ENCODE peak calls at places on chromosomes 3 and 15, in seven cellular contexts. V is breast epithelium, A is HCT116, N is endothelial cell of umbilical vein, G is stomach, H is sigmoid colon, K is K562. U is an unnamed sample.

GRCh38 chr15:46170326-46170725 is 535.5 kb downstream of the SQOR start:
- DNase-seq in H (no peak), V (no peak), A (no peak), G (no peak), K (no peak), N (no peak), U (no peak)

GRCh38 chr3:51436998-51437639 is 46.0 kb downstream of the RBM15B start:
- DNase-seq in G (peak), K (no peak), H (no peak), A (no peak), N (no peak), V (no peak), U (no peak)

GRCh38 chr3:141996437-141996836 is 120.0 kb downstream of the ATP1B3 start:
- DNase-seq in H (no peak), N (no peak), V (no peak), K (no peak), A (no peak), G (no peak), U (no peak)

GRCh38 chr15:80977627-80978036 is 12.0 kb downstream of the MESD start:
- DNase-seq in V (no peak), N (peak), G (peak), H (peak), K (peak), A (no peak), U (peak)

GRCh38 chr15:42808921-42809320 is 72.0 kb upstream of the CDAN1 start:
- DNase-seq in A (no peak), G (no peak), N (no peak), H (no peak), V (no peak), K (no peak), U (no peak)

GRCh38 chr3:160709477-160710182 is 32.7 kb downstream of the ARL14 start:
- DNase-seq in G (no peak), H (no peak), A (no peak), V (no peak), K (no peak), N (no peak), U (no peak)

GRCh38 chr3:197487911-197488391 is 67.8 kb downstream of the BDH1 start:
- DNase-seq in A (no peak), H (no peak), G (no peak), N (peak), K (peak), V (peak), U (no peak)

GRCh38 chr3:10453764-10454163 is 51.6 kb downstream of the ATP2B2 start:
- DNase-seq in A (no peak), H (no peak), V (no peak), N (no peak), G (no peak), K (no peak), U (no peak)

GRCh38 chr3:149494759-149495580 is 20.5 kb downstream of the TM4SF4 start:
- DNase-seq in V (no peak), N (no peak), A (no peak), K (peak), G (no peak), H (no peak), U (no peak)

GRCh38 chr3:27368831-27369607 is at the start of gene NEK10:
- DNase-seq in N (peak), H (peak), V (peak), A (peak), G (peak), K (peak), U (peak)

GRCh38 chr3:153602801-153603200 is 440.8 kb downstream of the RAP2B start:
- DNase-seq in A (no peak), K (no peak), N (no peak), H (no peak), G (no peak), V (no peak), U (no peak)

GRCh38 chr3:7484636-7485035 is 623.7 kb downstream of the GRM7 start:
- DNase-seq in H (no peak), V (no peak), K (no peak), A (no peak), N (peak), G (no peak), U (no peak)

GRCh38 chr3:61169621-61170251 is 81.5 kb downstream of the FHIT start:
- DNase-seq in N (no peak), H (no peak), K (no peak), V (no peak), A (no peak), G (no peak), U (no peak)

GRCh38 chr3:140442621-140443020 is 235.2 kb upstream of the TRIM42 start:
- DNase-seq in H (no peak), A (no peak), K (no peak), N (no peak), G (no peak), V (no peak), U (no peak)

GRCh38 chr3:148922467-148922866 is 57.4 kb downstream of the CPA3 start:
- DNase-seq in V (no peak), A (no peak), N (no peak), H (no peak), K (no peak), G (no peak), U (no peak)

GRCh38 chr3:59432676-59433075 is 382.9 kb upstream of the CFAP20DC start:
- DNase-seq in G (no peak), K (no peak), N (no peak), A (no peak), H (no peak), V (no peak), U (no peak)

GRCh38 chr3:158718490-158719170 is 13.6 kb downstream of the RARRES1 start:
- DNase-seq in N (peak), G (no peak), A (peak), H (no peak), V (no peak), K (no peak), U (peak)

DNA sequence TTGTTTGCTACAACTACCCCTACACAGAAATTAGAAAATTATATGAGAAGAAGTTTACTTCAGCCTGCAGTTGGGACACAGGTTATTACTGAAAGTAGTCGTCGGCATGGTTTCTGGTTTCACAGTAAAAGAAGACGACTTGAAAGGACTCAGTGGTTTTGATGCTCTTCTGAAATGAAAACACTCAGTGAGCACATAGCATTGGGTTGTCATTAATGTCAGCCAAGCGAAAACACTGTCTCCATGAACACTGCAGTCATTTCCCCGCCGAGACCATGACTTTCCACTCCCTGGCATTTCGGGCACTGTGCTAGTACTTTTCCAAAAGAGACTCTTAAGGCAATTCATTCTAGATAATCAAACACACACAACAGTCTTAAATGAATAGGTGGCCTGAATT is 69.2 kb upstream of the ICE2 start:
- DNase-seq in K (no peak), V (no peak), H (no peak), G (no peak), N (no peak), A (no peak), U (no peak)
- H3K27ac ChIP-seq in K (no peak), V (no peak), H (no peak), G (peak), N (no peak), A (no peak), U (no peak)

DNA sequence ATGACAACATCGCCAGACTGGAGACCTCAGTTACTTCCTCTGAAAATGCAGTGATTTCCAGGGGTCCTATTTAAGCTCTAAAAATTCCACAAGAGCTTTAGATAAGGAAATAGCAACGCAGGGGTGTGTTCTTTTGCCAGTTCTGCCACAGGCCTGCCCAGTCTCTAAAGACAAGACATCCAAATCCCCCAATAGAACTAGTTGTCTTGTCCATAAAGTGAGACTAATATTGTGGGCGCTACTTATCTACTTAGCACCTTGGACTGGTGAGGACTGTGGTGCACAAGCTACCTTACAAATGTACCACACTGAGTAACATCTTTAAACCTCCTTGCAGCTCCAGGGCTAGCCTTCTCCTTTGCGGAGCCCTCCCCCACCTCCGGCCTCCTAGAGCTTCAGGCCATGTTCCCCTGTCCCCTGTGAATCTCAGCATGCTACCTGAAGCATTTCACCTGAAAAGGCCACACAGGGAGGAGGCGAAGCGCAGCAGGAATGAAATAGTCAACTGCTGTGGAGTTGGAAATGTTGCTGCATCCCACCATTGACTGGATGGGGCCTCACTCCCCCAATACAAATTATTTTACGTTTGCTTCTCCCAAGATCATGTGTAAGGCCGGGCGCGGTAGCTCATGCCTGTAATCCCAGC is 9.6 kb upstream of the LRRC2 start:
- DNase-seq in V (no peak), K (no peak), A (no peak), H (no peak), N (no peak), G (no peak), U (no peak)
- TF ChIP-seq POLR2AphosphoS5 in V (no peak), K (no peak), A (no peak), H (no peak), N (no peak), G (no peak), U (no peak)

GRCh38 chr15:56918907-56919707 is 663 bp downstream of the TCF12 start:
- DNase-seq in K (peak), A (no peak), G (peak), V (peak), H (peak), N (peak), U (peak)
- TF ChIP-seq POLR2A in K (no peak), A (no peak), G (no peak), V (no peak), H (no peak), N (peak), U (no peak)

DNA sequence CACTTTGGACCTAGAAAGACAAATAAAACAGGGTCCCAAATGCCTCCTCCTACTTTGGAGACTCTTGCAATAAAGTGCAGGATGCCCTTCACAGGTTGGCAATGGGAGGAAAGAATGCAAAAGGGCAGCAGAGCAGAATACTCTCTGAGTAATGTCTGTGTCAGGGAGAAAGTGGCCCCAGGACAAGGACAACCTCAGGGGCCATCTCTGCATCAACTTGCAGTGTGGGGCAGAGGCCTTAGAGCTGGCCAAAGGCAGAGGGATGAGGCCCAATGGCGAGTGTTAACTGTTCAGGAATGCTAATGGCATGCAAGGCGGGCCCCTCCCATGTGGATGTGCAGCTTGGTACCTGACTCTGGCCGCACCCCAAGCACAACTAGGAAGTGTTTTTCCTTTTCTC is 8.4 kb downstream of the UPK1B start:
- DNase-seq in N (no peak), V (no peak), A (no peak), K (no peak), H (no peak), G (peak), U (no peak)
- H3K27ac ChIP-seq in N (no peak), V (no peak), A (no peak), K (no peak), H (no peak), G (no peak), U (no peak)

DNA sequence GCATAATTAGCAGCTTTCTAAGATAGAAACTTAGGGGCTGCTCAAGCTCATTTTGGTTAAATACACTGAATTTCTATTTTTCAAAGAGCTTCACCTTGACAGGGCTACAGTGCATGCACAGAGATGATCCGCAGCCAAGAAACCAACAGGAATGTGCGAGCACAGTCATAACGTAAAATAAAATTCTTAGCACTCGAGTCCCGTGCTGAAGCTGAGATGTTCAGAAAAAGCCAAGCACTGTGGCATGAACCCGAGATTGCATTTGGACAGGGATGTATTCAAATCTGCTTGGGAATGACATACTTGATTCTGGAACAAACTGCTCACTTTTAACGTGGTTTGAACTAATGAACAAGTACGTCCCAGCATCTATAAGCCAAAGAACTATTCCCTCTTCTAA is 340.3 kb downstream of the FOXP1 start:
- DNase-seq in G (no peak), H (no peak), N (no peak), A (no peak), K (no peak), V (no peak), U (no peak)
- TF ChIP-seq POLR2AphosphoS5 in G (peak), H (no peak), N (no peak), A (no peak), K (no peak), V (no peak), U (no peak)

GRCh38 chr3:4805662-4806061 is 173.6 kb upstream of the BHLHE40 start:
- DNase-seq in H (no peak), K (no peak), A (no peak), V (no peak), N (no peak), G (no peak), U (no peak)

GRCh38 chr3:4806535-4807108 is 172.6 kb upstream of the BHLHE40 start:
- DNase-seq in N (no peak), G (no peak), A (no peak), K (peak), V (no peak), H (no peak), U (no peak)

GRCh38 chr3:4809970-4810369 is 169.3 kb upstream of the BHLHE40 start:
- DNase-seq in V (no peak), G (no peak), H (no peak), A (no peak), N (no peak), K (no peak), U (no peak)

GRCh38 chr3:4808637-4809036 is 170.6 kb upstream of the BHLHE40 start:
- DNase-seq in V (no peak), N (no peak), G (no peak), K (no peak), A (no peak), H (no peak), U (no peak)

GRCh38 chr3:4807381-4808280 is 171.6 kb upstream of the BHLHE40 start:
- DNase-seq in K (no peak), H (no peak), G (no peak), V (no peak), A (no peak), N (no peak), U (no peak)
- TF ChIP-seq POLR2A in K (no peak), H (no peak), G (no peak), V (no peak), A (no peak), N (no peak), U (no peak)

DNA sequence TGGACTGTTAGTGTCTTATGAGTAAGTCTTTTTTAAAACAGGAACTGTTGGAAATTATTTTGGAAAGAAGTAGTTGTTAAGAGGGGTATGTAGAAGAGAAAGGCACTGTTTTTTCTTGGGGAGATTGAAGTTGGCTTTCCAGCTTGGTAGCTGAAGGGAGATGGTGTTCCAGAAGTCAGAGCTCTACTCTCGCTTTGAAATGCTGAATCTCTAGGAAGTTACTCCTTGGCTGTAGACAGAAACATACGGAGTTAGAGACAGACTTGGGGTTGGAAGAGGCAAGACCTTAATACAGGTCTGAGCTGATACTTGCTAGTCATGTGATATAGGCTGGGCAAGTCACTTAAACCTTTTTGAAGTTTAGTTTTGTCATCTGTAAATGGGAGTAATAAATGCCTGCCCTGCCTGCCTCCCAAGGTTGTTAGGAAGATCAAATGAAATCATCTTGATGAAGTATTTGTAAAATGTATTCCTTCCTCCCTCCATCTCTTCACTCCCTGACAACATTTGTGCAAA is 2.8 kb downstream of the PXK start:
- DNase-seq in N (no peak), V (no peak), K (no peak), G (no peak), H (no peak), A (no peak), U (no peak)
- H3K27ac ChIP-seq in N (no peak), V (peak), K (peak), G (peak), H (peak), A (no peak), U (peak)

GRCh38 chr15:98647026-98647773 is 1.1 kb upstream of the IGF1R start:
- DNase-seq in G (peak), H (peak), K (peak), A (peak), N (peak), V (no peak), U (peak)
- TF ChIP-seq POLR2AphosphoS5 in G (no peak), H (no peak), K (no peak), A (no peak), N (no peak), V (no peak), U (no peak)

U was measured in transverse colon.